ENCODE peak calls at places on chromosomes 3 and 15, in eight cellular contexts. One of them, this sample, is unnamed.

GRCh38 chr3:185586644-185586964 is 509 bp downstream of the SENP2 start:
- DNase-seq in fibroblast of lung: no peak
- DNase-seq in fibroblast of the aortic adventitia: no peak
- DNase-seq in small intestine: no peak
- DNase-seq in choroid plexus epithelial cell: no peak
- DNase-seq in A549: no peak
- DNase-seq in pancreas: no peak
- DNase-seq in BE2C: no peak
- DNase-seq in this sample: peak; percentile 1

GRCh38 chr3:4736284-4736861 is 242.9 kb upstream of the BHLHE40 start:
- DNase-seq in small intestine: peak; percentile 52
- DNase-seq in pancreas: no peak
- DNase-seq in A549: no peak
- DNase-seq in choroid plexus epithelial cell: peak; percentile 57
- DNase-seq in BE2C: no peak
- DNase-seq in fibroblast of the aortic adventitia: peak; percentile 27
- DNase-seq in fibroblast of lung: no peak
- DNase-seq in this sample: no peak

GRCh38 chr3:49717539-49718418 is 1.7 kb downstream of the AMIGO3 start:
- DNase-seq in small intestine: no peak
- DNase-seq in BE2C: no peak
- DNase-seq in A549: no peak
- DNase-seq in pancreas: peak; percentile 18
- DNase-seq in fibroblast of lung: no peak
- DNase-seq in fibroblast of the aortic adventitia: no peak
- DNase-seq in choroid plexus epithelial cell: no peak
- DNase-seq in this sample: no peak

GRCh38 chr15:68730491-68731317 is 90.0 kb downstream of the ANP32A start:
- DNase-seq in A549: peak; percentile 68
- DNase-seq in BE2C: peak; percentile 47
- DNase-seq in small intestine: peak; percentile 43
- DNase-seq in pancreas: no peak
- DNase-seq in fibroblast of lung: peak; percentile 57
- DNase-seq in choroid plexus epithelial cell: peak; percentile 73
- DNase-seq in fibroblast of the aortic adventitia: peak; percentile 70
- DNase-seq in this sample: no peak

GRCh38 chr3:188863999-188864406 is 307.8 kb upstream of the TPRG1 start:
- DNase-seq in BE2C: no peak
- DNase-seq in fibroblast of lung: peak; percentile 83
- DNase-seq in choroid plexus epithelial cell: peak; percentile 8
- DNase-seq in fibroblast of the aortic adventitia: peak; percentile 91
- DNase-seq in A549: no peak
- DNase-seq in pancreas: no peak
- DNase-seq in small intestine: no peak
- DNase-seq in this sample: peak; percentile 60

GRCh38 chr3:7877312-7877711 is 624.3 kb upstream of the LMCD1 start:
- DNase-seq in pancreas: no peak
- DNase-seq in A549: no peak
- DNase-seq in small intestine: no peak
- DNase-seq in fibroblast of the aortic adventitia: no peak
- DNase-seq in fibroblast of lung: no peak
- DNase-seq in BE2C: no peak
- DNase-seq in choroid plexus epithelial cell: no peak
- DNase-seq in this sample: no peak

GRCh38 chr15:88841201-88841600 is 38.0 kb downstream of the ACAN start:
- DNase-seq in BE2C: no peak
- DNase-seq in A549: no peak
- DNase-seq in fibroblast of the aortic adventitia: no peak
- DNase-seq in small intestine: no peak
- DNase-seq in choroid plexus epithelial cell: no peak
- DNase-seq in pancreas: no peak
- DNase-seq in fibroblast of lung: no peak
- DNase-seq in this sample: no peak

GRCh38 chr15:85710340-85710842 is 84.3 kb downstream of the KLHL25 start:
- DNase-seq in fibroblast of the aortic adventitia: no peak
- DNase-seq in small intestine: no peak
- DNase-seq in BE2C: no peak
- DNase-seq in A549: no peak
- DNase-seq in fibroblast of lung: no peak
- DNase-seq in pancreas: no peak
- DNase-seq in choroid plexus epithelial cell: no peak
- DNase-seq in this sample: no peak

GRCh38 chr15:31032959-31033358 is 41.5 kb upstream of the MTMR10 start:
- DNase-seq in fibroblast of lung: no peak
- DNase-seq in A549: no peak
- DNase-seq in fibroblast of the aortic adventitia: peak; percentile 96
- DNase-seq in choroid plexus epithelial cell: peak; percentile 56
- DNase-seq in pancreas: no peak
- DNase-seq in small intestine: no peak
- DNase-seq in BE2C: no peak
- DNase-seq in this sample: peak; percentile 18

GRCh38 chr3:98021821-98022220 is 13.3 kb downstream of the GABRR3 start:
- DNase-seq in small intestine: no peak
- DNase-seq in BE2C: no peak
- DNase-seq in pancreas: no peak
- DNase-seq in fibroblast of lung: peak; percentile 65
- DNase-seq in A549: no peak
- DNase-seq in fibroblast of the aortic adventitia: peak; percentile 51
- DNase-seq in choroid plexus epithelial cell: peak; percentile 47
- DNase-seq in this sample: no peak

GRCh38 chr15:51724199-51724598 is 13.3 kb downstream of the LYSMD2 start:
- DNase-seq in fibroblast of the aortic adventitia: no peak
- DNase-seq in BE2C: no peak
- DNase-seq in choroid plexus epithelial cell: no peak
- DNase-seq in A549: no peak
- DNase-seq in small intestine: no peak
- DNase-seq in fibroblast of lung: no peak
- DNase-seq in pancreas: no peak
- DNase-seq in this sample: no peak

GRCh38 chr3:133937061-133937686 is 41.5 kb upstream of the RAB6B start:
- DNase-seq in BE2C: no peak
- DNase-seq in pancreas: no peak
- DNase-seq in small intestine: no peak
- DNase-seq in A549: no peak
- DNase-seq in choroid plexus epithelial cell: no peak
- DNase-seq in fibroblast of the aortic adventitia: no peak
- DNase-seq in fibroblast of lung: no peak
- DNase-seq in this sample: no peak

GRCh38 chr3:158791259-158791920 is 10.5 kb upstream of the MFSD1 start:
- DNase-seq in fibroblast of lung: peak; percentile 88
- DNase-seq in A549: peak; percentile 76
- DNase-seq in pancreas: no peak
- DNase-seq in choroid plexus epithelial cell: peak; percentile 90
- DNase-seq in BE2C: peak; percentile 38
- DNase-seq in small intestine: peak; percentile 48
- DNase-seq in fibroblast of the aortic adventitia: peak; percentile 91
- DNase-seq in this sample: peak; percentile 39

GRCh38 chr3:99823723-99824711 is 6.4 kb downstream of the CMSS1 start:
- DNase-seq in fibroblast of lung: no peak
- DNase-seq in choroid plexus epithelial cell: no peak
- DNase-seq in small intestine: no peak
- DNase-seq in fibroblast of the aortic adventitia: no peak
- DNase-seq in A549: no peak
- DNase-seq in BE2C: peak; percentile 35
- DNase-seq in pancreas: no peak
- DNase-seq in this sample: no peak

GRCh38 chr3:125024817-125025216 is 31.0 kb downstream of the HEG1 start:
- DNase-seq in A549: no peak
- DNase-seq in pancreas: no peak
- DNase-seq in fibroblast of lung: no peak
- DNase-seq in small intestine: no peak
- DNase-seq in fibroblast of the aortic adventitia: peak; percentile 59
- DNase-seq in BE2C: no peak
- DNase-seq in choroid plexus epithelial cell: no peak
- DNase-seq in this sample: no peak

GRCh38 chr3:127226946-127227842 is 34.3 kb downstream of the PRR23E start:
- DNase-seq in BE2C: no peak
- DNase-seq in pancreas: no peak
- DNase-seq in fibroblast of lung: no peak
- DNase-seq in choroid plexus epithelial cell: no peak
- DNase-seq in A549: peak; percentile 4
- DNase-seq in fibroblast of the aortic adventitia: no peak
- DNase-seq in small intestine: no peak
- DNase-seq in this sample: no peak
- H3K4me3 ChIP-seq in BE2C: no peak overlapping the region
- H3K4me3 ChIP-seq in pancreas: no peak overlapping the region
- H3K4me3 ChIP-seq in fibroblast of lung: no peak overlapping the region
- H3K4me3 ChIP-seq in choroid plexus epithelial cell: no peak overlapping the region
- H3K4me3 ChIP-seq in A549: no peak overlapping the region
- H3K4me3 ChIP-seq in fibroblast of the aortic adventitia: peak overlapping the region; percentile 1
- H3K4me3 ChIP-seq in small intestine: no peak overlapping the region
- H3K4me3 ChIP-seq in this sample: no peak overlapping the region

DNA sequence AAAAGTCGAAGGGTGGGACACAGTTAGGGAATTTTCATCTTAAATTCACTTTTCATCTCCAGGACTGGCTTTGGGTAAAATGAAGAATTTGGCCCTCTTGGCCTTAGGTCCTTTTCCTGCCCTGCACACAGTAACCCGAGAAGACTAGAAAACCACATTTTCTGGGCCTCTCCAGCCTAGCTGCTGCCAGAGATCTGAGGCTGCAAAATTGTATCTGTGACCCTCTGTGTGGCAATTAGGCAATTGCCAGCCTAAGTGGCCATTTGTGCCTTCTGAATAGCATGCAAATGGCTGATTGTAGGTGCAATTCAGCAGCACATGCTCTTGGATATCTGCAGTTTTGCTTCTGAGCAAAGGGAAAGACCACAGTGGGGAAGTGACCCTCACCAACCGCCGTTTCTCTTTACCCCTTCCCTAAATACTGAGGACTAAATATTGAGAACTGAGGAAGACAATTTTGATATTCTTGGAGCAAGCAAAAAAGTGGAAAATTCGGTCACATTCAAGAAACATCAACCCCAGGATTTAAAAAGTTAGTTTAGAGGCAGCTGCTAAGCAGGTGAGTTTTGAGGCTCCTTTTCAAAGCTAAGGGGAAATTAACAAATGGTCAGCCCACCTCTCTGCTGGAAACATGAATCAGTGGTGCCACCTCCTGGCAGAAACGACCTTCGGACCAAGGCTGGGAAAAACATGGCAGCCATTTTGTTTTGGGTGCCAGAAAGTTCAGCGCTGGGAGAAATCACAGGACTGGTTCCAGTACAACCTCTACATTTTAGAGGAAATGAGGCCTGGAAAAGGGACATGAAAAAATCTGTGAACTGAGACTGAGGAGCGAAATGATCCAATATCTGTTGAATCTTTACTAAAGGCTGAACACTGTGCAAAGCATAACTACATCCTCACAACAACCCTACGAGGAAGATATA is 56.6 kb upstream of the PRTG start:
- DNase-seq in fibroblast of lung: peak; percentile 64
- DNase-seq in A549: peak; percentile 63
- DNase-seq in BE2C: peak; percentile 84
- DNase-seq in small intestine: no peak
- DNase-seq in choroid plexus epithelial cell: peak; percentile 82
- DNase-seq in pancreas: no peak
- DNase-seq in fibroblast of the aortic adventitia: peak; percentile 70
- DNase-seq in this sample: no peak
- H3K4me3 ChIP-seq in fibroblast of lung: no peak overlapping the region
- H3K4me3 ChIP-seq in A549: no peak overlapping the region
- H3K4me3 ChIP-seq in BE2C: no peak overlapping the region
- H3K4me3 ChIP-seq in small intestine: no peak overlapping the region
- H3K4me3 ChIP-seq in choroid plexus epithelial cell: no peak overlapping the region
- H3K4me3 ChIP-seq in pancreas: no peak overlapping the region
- H3K4me3 ChIP-seq in fibroblast of the aortic adventitia: no peak overlapping the region
- H3K4me3 ChIP-seq in this sample: no peak overlapping the region

DNA sequence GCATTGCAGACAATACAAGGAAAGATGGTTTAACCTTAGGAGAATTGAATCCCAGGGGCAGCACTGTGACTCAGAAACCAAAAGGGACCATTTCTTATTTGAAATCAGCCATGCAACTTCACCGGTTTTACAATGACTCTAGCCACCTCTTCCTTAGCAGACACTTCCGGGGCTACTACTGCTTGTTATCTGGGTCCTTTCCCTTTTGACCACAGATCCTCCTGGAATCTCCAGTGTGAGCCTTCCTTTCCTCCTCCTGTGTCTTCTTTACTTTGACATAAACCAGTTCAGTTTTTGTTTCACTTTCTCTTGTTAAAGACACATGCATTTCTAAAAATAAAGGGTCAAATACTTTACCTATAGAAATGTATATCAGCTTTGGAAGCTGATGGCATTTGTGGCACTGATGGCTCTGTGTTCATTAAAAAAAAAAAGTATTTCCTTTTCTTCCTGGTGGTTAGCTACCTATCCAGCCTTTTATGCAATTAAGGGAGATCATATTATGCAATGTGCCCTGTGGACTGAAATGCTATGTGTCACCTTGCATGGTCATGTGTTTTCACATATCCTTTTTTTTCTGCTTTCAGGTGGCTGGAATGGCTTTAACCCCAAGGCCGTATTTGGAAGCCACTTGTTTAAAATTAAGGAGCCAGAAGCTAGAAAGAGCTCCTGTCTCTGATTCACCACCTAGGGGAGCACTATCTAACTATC is 296.2 kb downstream of the CHL1 start:
- DNase-seq in choroid plexus epithelial cell: no peak
- DNase-seq in small intestine: peak; percentile 35
- DNase-seq in BE2C: no peak
- DNase-seq in pancreas: no peak
- DNase-seq in A549: no peak
- DNase-seq in fibroblast of the aortic adventitia: no peak
- DNase-seq in fibroblast of lung: no peak
- DNase-seq in this sample: no peak
- H3K4me3 ChIP-seq in choroid plexus epithelial cell: no peak overlapping the region
- H3K4me3 ChIP-seq in small intestine: no peak overlapping the region
- H3K4me3 ChIP-seq in BE2C: no peak overlapping the region
- H3K4me3 ChIP-seq in pancreas: no peak overlapping the region
- H3K4me3 ChIP-seq in A549: no peak overlapping the region
- H3K4me3 ChIP-seq in fibroblast of the aortic adventitia: no peak overlapping the region
- H3K4me3 ChIP-seq in fibroblast of lung: no peak overlapping the region
- H3K4me3 ChIP-seq in this sample: no peak overlapping the region

DNA sequence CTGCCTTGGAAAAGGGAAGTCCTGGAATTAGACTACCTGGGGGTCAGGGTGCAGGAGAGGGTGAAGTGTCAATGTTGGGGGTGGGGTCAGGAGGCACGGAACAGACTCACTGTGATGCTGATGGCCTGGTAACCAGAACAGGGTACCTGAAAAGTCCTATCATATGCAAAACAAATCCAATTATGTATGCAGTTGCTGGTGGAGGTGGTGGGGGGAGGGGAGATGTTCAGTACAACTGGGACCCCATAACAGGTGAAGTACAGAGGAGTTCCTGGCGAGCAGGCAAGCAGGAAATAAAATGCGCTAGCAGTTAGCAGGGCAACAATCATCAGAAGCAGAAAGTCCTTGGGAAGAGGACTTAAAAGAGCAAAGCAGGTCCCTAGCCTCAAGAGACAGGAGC is 4.2 kb upstream of the KATNBL1 start:
- DNase-seq in fibroblast of the aortic adventitia: no peak
- DNase-seq in A549: no peak
- DNase-seq in small intestine: no peak
- DNase-seq in fibroblast of lung: no peak
- DNase-seq in BE2C: no peak
- DNase-seq in choroid plexus epithelial cell: no peak
- DNase-seq in pancreas: no peak
- DNase-seq in this sample: no peak
- H3K4me3 ChIP-seq in fibroblast of the aortic adventitia: no peak overlapping the region
- H3K4me3 ChIP-seq in A549: no peak overlapping the region
- H3K4me3 ChIP-seq in small intestine: no peak overlapping the region
- H3K4me3 ChIP-seq in fibroblast of lung: no peak overlapping the region
- H3K4me3 ChIP-seq in BE2C: no peak overlapping the region
- H3K4me3 ChIP-seq in choroid plexus epithelial cell: no peak overlapping the region
- H3K4me3 ChIP-seq in pancreas: no peak overlapping the region
- H3K4me3 ChIP-seq in this sample: no peak overlapping the region

This sample was measured in skeletal muscle cell.